ENCODE peak calls at places on chromosomes 16 and 17, in nine cellular contexts. One of them, this sample, is unnamed.
A peak's percentile ranks its signal among the peaks of the same experiment; 100 is the strongest.

GRCh38 chr16:2031081-2031577 is 4.4 kb downstream of the NHERF2 start:
- DNase-seq in stimulated activated CD4-positive, alpha-beta T cell treated with anti-CD3 and anti-CD28 coated beads, Interleukin-12 subunit alpha, Interleukin-12 subunit beta, amount 100 ng/mL, for 4 hours: no peak
- DNase-seq in neuronal stem cell: no peak
- DNase-seq in GM12865: no peak
- DNase-seq in EL: no peak
- DNase-seq in CD4-positive, alpha-beta T cell: no peak
- DNase-seq in NCI-H2081 treated with DMSO at 0.1 percent for 48 hours: no peak
- DNase-seq in cardiac fibroblast: no peak
- DNase-seq in mesothelial cell of epicardium: no peak
- DNase-seq in this sample: no peak

GRCh38 chr17:81518785-81519283 is 6.2 kb upstream of the ACTG1 start:
- DNase-seq in CD4-positive, alpha-beta T cell: no peak
- DNase-seq in NCI-H2081 treated with DMSO at 0.1 percent for 48 hours: no peak
- DNase-seq in GM12865: peak; percentile 79
- DNase-seq in neuronal stem cell: no peak
- DNase-seq in EL: peak; percentile 42
- DNase-seq in stimulated activated CD4-positive, alpha-beta T cell treated with anti-CD3 and anti-CD28 coated beads, Interleukin-12 subunit alpha, Interleukin-12 subunit beta, amount 100 ng/mL, for 4 hours: no peak
- DNase-seq in mesothelial cell of epicardium: no peak
- DNase-seq in cardiac fibroblast: peak; percentile 38
- DNase-seq in this sample: no peak

GRCh38 chr17:45783593-45784292 is 377 bp upstream of the CRHR1 start:
- DNase-seq in neuronal stem cell: peak; percentile 59
- DNase-seq in cardiac fibroblast: no peak
- DNase-seq in EL: no peak
- DNase-seq in NCI-H2081 treated with DMSO at 0.1 percent for 48 hours: no peak
- DNase-seq in stimulated activated CD4-positive, alpha-beta T cell treated with anti-CD3 and anti-CD28 coated beads, Interleukin-12 subunit alpha, Interleukin-12 subunit beta, amount 100 ng/mL, for 4 hours: peak; percentile 2
- DNase-seq in GM12865: no peak
- DNase-seq in CD4-positive, alpha-beta T cell: no peak
- DNase-seq in mesothelial cell of epicardium: peak; percentile 56
- DNase-seq in this sample: peak; percentile 88

GRCh38 chr17:28891201-28891600 is 6.3 kb downstream of the FLOT2 start:
- DNase-seq in stimulated activated CD4-positive, alpha-beta T cell treated with anti-CD3 and anti-CD28 coated beads, Interleukin-12 subunit alpha, Interleukin-12 subunit beta, amount 100 ng/mL, for 4 hours: no peak
- DNase-seq in NCI-H2081 treated with DMSO at 0.1 percent for 48 hours: no peak
- DNase-seq in mesothelial cell of epicardium: no peak
- DNase-seq in GM12865: no peak
- DNase-seq in CD4-positive, alpha-beta T cell: no peak
- DNase-seq in neuronal stem cell: no peak
- DNase-seq in cardiac fibroblast: no peak
- DNase-seq in EL: no peak
- DNase-seq in this sample: no peak

GRCh38 chr17:63349478-63350000 is 96.6 kb downstream of the CYB561 start:
- DNase-seq in NCI-H2081 treated with DMSO at 0.1 percent for 48 hours: no peak
- DNase-seq in EL: peak; percentile 88
- DNase-seq in neuronal stem cell: no peak
- DNase-seq in CD4-positive, alpha-beta T cell: no peak
- DNase-seq in GM12865: no peak
- DNase-seq in stimulated activated CD4-positive, alpha-beta T cell treated with anti-CD3 and anti-CD28 coated beads, Interleukin-12 subunit alpha, Interleukin-12 subunit beta, amount 100 ng/mL, for 4 hours: no peak
- DNase-seq in cardiac fibroblast: peak; percentile 39
- DNase-seq in mesothelial cell of epicardium: no peak
- DNase-seq in this sample: no peak

GRCh38 chr16:69559164-69559563 is 6.6 kb upstream of the NFAT5 start:
- DNase-seq in NCI-H2081 treated with DMSO at 0.1 percent for 48 hours: no peak
- DNase-seq in CD4-positive, alpha-beta T cell: no peak
- DNase-seq in EL: no peak
- DNase-seq in neuronal stem cell: no peak
- DNase-seq in mesothelial cell of epicardium: no peak
- DNase-seq in cardiac fibroblast: no peak
- DNase-seq in stimulated activated CD4-positive, alpha-beta T cell treated with anti-CD3 and anti-CD28 coated beads, Interleukin-12 subunit alpha, Interleukin-12 subunit beta, amount 100 ng/mL, for 4 hours: no peak
- DNase-seq in GM12865: no peak
- DNase-seq in this sample: no peak

GRCh38 chr16:48612621-48613020 is 2.6 kb upstream of the N4BP1 start:
- DNase-seq in NCI-H2081 treated with DMSO at 0.1 percent for 48 hours: no peak
- DNase-seq in CD4-positive, alpha-beta T cell: no peak
- DNase-seq in GM12865: peak; percentile 38
- DNase-seq in EL: no peak
- DNase-seq in cardiac fibroblast: no peak
- DNase-seq in mesothelial cell of epicardium: no peak
- DNase-seq in neuronal stem cell: no peak
- DNase-seq in stimulated activated CD4-positive, alpha-beta T cell treated with anti-CD3 and anti-CD28 coated beads, Interleukin-12 subunit alpha, Interleukin-12 subunit beta, amount 100 ng/mL, for 4 hours: no peak
- DNase-seq in this sample: no peak

GRCh38 chr17:4172356-4172755 is 29.4 kb downstream of the CYB5D2 start:
- DNase-seq in mesothelial cell of epicardium: no peak
- DNase-seq in neuronal stem cell: no peak
- DNase-seq in EL: no peak
- DNase-seq in stimulated activated CD4-positive, alpha-beta T cell treated with anti-CD3 and anti-CD28 coated beads, Interleukin-12 subunit alpha, Interleukin-12 subunit beta, amount 100 ng/mL, for 4 hours: no peak
- DNase-seq in NCI-H2081 treated with DMSO at 0.1 percent for 48 hours: no peak
- DNase-seq in GM12865: no peak
- DNase-seq in CD4-positive, alpha-beta T cell: no peak
- DNase-seq in cardiac fibroblast: no peak
- DNase-seq in this sample: no peak

GRCh38 chr17:82351713-82352488 is 7.1 kb upstream of the TEX19 start:
- DNase-seq in cardiac fibroblast: peak; percentile 93
- DNase-seq in stimulated activated CD4-positive, alpha-beta T cell treated with anti-CD3 and anti-CD28 coated beads, Interleukin-12 subunit alpha, Interleukin-12 subunit beta, amount 100 ng/mL, for 4 hours: peak; percentile 75
- DNase-seq in EL: peak; percentile 84
- DNase-seq in GM12865: peak; percentile 94
- DNase-seq in CD4-positive, alpha-beta T cell: peak; percentile 80
- DNase-seq in mesothelial cell of epicardium: peak; percentile 90
- DNase-seq in NCI-H2081 treated with DMSO at 0.1 percent for 48 hours: peak; percentile 70
- DNase-seq in neuronal stem cell: peak; percentile 93
- DNase-seq in this sample: peak; percentile 91

GRCh38 chr17:45834471-45835396 is 9.9 kb upstream of the SPPL2C start:
- DNase-seq in stimulated activated CD4-positive, alpha-beta T cell treated with anti-CD3 and anti-CD28 coated beads, Interleukin-12 subunit alpha, Interleukin-12 subunit beta, amount 100 ng/mL, for 4 hours: no peak
- DNase-seq in GM12865: no peak
- DNase-seq in NCI-H2081 treated with DMSO at 0.1 percent for 48 hours: no peak
- DNase-seq in cardiac fibroblast: no peak
- DNase-seq in mesothelial cell of epicardium: no peak
- DNase-seq in EL: peak; percentile 55
- DNase-seq in CD4-positive, alpha-beta T cell: no peak
- DNase-seq in neuronal stem cell: no peak
- DNase-seq in this sample: no peak

GRCh38 chr17:36657390-36657762 is 56.0 kb downstream of the MRM1 start:
- DNase-seq in CD4-positive, alpha-beta T cell: no peak
- DNase-seq in stimulated activated CD4-positive, alpha-beta T cell treated with anti-CD3 and anti-CD28 coated beads, Interleukin-12 subunit alpha, Interleukin-12 subunit beta, amount 100 ng/mL, for 4 hours: no peak
- DNase-seq in NCI-H2081 treated with DMSO at 0.1 percent for 48 hours: no peak
- DNase-seq in EL: no peak
- DNase-seq in neuronal stem cell: no peak
- DNase-seq in mesothelial cell of epicardium: no peak
- DNase-seq in GM12865: no peak
- DNase-seq in cardiac fibroblast: no peak
- DNase-seq in this sample: no peak

GRCh38 chr16:1916654-1916990 is 1.6 kb downstream of the HS3ST6 start:
- DNase-seq in stimulated activated CD4-positive, alpha-beta T cell treated with anti-CD3 and anti-CD28 coated beads, Interleukin-12 subunit alpha, Interleukin-12 subunit beta, amount 100 ng/mL, for 4 hours: no peak
- DNase-seq in cardiac fibroblast: no peak
- DNase-seq in mesothelial cell of epicardium: no peak
- DNase-seq in EL: no peak
- DNase-seq in CD4-positive, alpha-beta T cell: no peak
- DNase-seq in NCI-H2081 treated with DMSO at 0.1 percent for 48 hours: no peak
- DNase-seq in GM12865: no peak
- DNase-seq in neuronal stem cell: no peak
- DNase-seq in this sample: no peak

GRCh38 chr17:61475726-61476125 is 23.5 kb downstream of the TBX4 start:
- DNase-seq in cardiac fibroblast: peak; percentile 42
- DNase-seq in NCI-H2081 treated with DMSO at 0.1 percent for 48 hours: no peak
- DNase-seq in stimulated activated CD4-positive, alpha-beta T cell treated with anti-CD3 and anti-CD28 coated beads, Interleukin-12 subunit alpha, Interleukin-12 subunit beta, amount 100 ng/mL, for 4 hours: no peak
- DNase-seq in EL: peak; percentile 78
- DNase-seq in GM12865: no peak
- DNase-seq in neuronal stem cell: no peak
- DNase-seq in mesothelial cell of epicardium: no peak
- DNase-seq in CD4-positive, alpha-beta T cell: peak; percentile 1
- DNase-seq in this sample: no peak

GRCh38 chr16:23214796-23215195 is 32.3 kb downstream of the SCNN1G start:
- DNase-seq in GM12865: peak; percentile 9
- DNase-seq in CD4-positive, alpha-beta T cell: no peak
- DNase-seq in NCI-H2081 treated with DMSO at 0.1 percent for 48 hours: no peak
- DNase-seq in stimulated activated CD4-positive, alpha-beta T cell treated with anti-CD3 and anti-CD28 coated beads, Interleukin-12 subunit alpha, Interleukin-12 subunit beta, amount 100 ng/mL, for 4 hours: no peak
- DNase-seq in cardiac fibroblast: no peak
- DNase-seq in neuronal stem cell: no peak
- DNase-seq in EL: no peak
- DNase-seq in mesothelial cell of epicardium: no peak
- DNase-seq in this sample: no peak

GRCh38 chr17:61393904-61394629 is 5.6 kb upstream of the TBX2 start:
- DNase-seq in stimulated activated CD4-positive, alpha-beta T cell treated with anti-CD3 and anti-CD28 coated beads, Interleukin-12 subunit alpha, Interleukin-12 subunit beta, amount 100 ng/mL, for 4 hours: no peak
- DNase-seq in cardiac fibroblast: peak; percentile 31
- DNase-seq in neuronal stem cell: no peak
- DNase-seq in NCI-H2081 treated with DMSO at 0.1 percent for 48 hours: no peak
- DNase-seq in CD4-positive, alpha-beta T cell: no peak
- DNase-seq in EL: peak; percentile 25
- DNase-seq in GM12865: no peak
- DNase-seq in mesothelial cell of epicardium: no peak
- DNase-seq in this sample: no peak

GRCh38 chr17:6752068-6752909 is 3.6 kb upstream of the XAF1 start:
- DNase-seq in EL: peak; percentile 100
- DNase-seq in mesothelial cell of epicardium: no peak
- DNase-seq in stimulated activated CD4-positive, alpha-beta T cell treated with anti-CD3 and anti-CD28 coated beads, Interleukin-12 subunit alpha, Interleukin-12 subunit beta, amount 100 ng/mL, for 4 hours: no peak
- DNase-seq in GM12865: no peak
- DNase-seq in neuronal stem cell: no peak
- DNase-seq in CD4-positive, alpha-beta T cell: no peak
- DNase-seq in NCI-H2081 treated with DMSO at 0.1 percent for 48 hours: no peak
- DNase-seq in cardiac fibroblast: peak; percentile 100
- DNase-seq in this sample: no peak

This sample was measured in HAP-1.